ENCODE peak calls at places on chromosomes 6 and 20, in six cellular contexts. T, L, S, I, U and N are unnamed samples.

GRCh38 chr6:151639750-151640149 is 145.9 kb downstream of the CCDC170 start:
- DNase-seq in T (no peak), L (no peak), S (no peak), I (no peak), U (no peak), N (no peak)

GRCh38 chr6:48472535-48472934 is 361.5 kb upstream of the PTCHD4 start:
- DNase-seq in T (no peak), L (no peak), S (no peak), I (no peak), U (no peak), N (no peak)

GRCh38 chr6:106939848-106940247 is 34.7 kb downstream of the CD24 start:
- DNase-seq in T (no peak), L (no peak), S (no peak), I (no peak), U (no peak), N (no peak)

GRCh38 chr6:127102299-127102698 is 16.2 kb upstream of the RSPO3 start:
- DNase-seq in T (no peak), L (no peak), S (peak; percentile 78), I (no peak), U (no peak), N (no peak)

GRCh38 chr20:23235173-23236027 is 115.2 kb upstream of the NXT1 start:
- DNase-seq in T (peak; percentile 7), L (peak; percentile 51), S (peak; percentile 68), I (peak; percentile 40), U (peak; percentile 19), N (peak; percentile 63)

GRCh38 chr6:95099410-95099809 is 477.9 kb upstream of the MANEA start:
- DNase-seq in T (no peak), L (no peak), S (no peak), I (no peak), U (no peak), N (no peak)

GRCh38 chr20:35014537-35014936 is 58.9 kb downstream of the MYH7B start:
- DNase-seq in T (no peak), L (no peak), S (no peak), I (no peak), U (no peak), N (no peak)

GRCh38 chr6:82022614-82023102 is 224.9 kb downstream of the IBTK start:
- DNase-seq in T (no peak), L (no peak), S (peak; percentile 74), I (no peak), U (no peak), N (no peak)

GRCh38 chr20:1160991-1161390 is 23.8 kb downstream of the TMEM74B start:
- DNase-seq in T (no peak), L (no peak), S (no peak), I (no peak), U (no peak), N (no peak)

GRCh38 chr6:133034509-133035206 is 206.5 kb upstream of the EYA4 start:
- DNase-seq in T (no peak), L (no peak), S (no peak), I (no peak), U (no peak), N (no peak)

GRCh38 chr6:157304840-157305675 is 18.3 kb downstream of the TMEM242 start:
- DNase-seq in T (no peak), L (peak; percentile 43), S (no peak), I (no peak), U (no peak), N (peak; percentile 68)

GRCh38 chr20:38973546-38974120 is 11.5 kb downstream of the DHX35 start:
- DNase-seq in T (no peak), L (peak; percentile 27), S (no peak), I (no peak), U (no peak), N (no peak)

GRCh38 chr20:4549711-4550259 is 171.9 kb upstream of the PRND start:
- DNase-seq in T (no peak), L (no peak), S (no peak), I (no peak), U (no peak), N (no peak)

GRCh38 chr20:47816487-47817451 is 31.5 kb upstream of the SULF2 start:
- DNase-seq in T (no peak), L (no peak), S (no peak), I (no peak), U (no peak), N (no peak)

GRCh38 chr6:162467679-162468078 is 259.9 kb downstream of the PRKN start:
- DNase-seq in T (no peak), L (no peak), S (no peak), I (no peak), U (no peak), N (no peak)

GRCh38 chr20:11411765-11412164 is 505.9 kb upstream of the BTBD3 start:
- DNase-seq in T (no peak), L (no peak), S (no peak), I (no peak), U (no peak), N (no peak)